ENCODE peak calls at places on chromosomes 3 and 15, in seven cellular contexts. G, C, D, W, T, B and R are unnamed samples.

GRCh38 chr3:195227871-195228270 is 43.1 kb downstream of the XXYLT1 start:
- DNase-seq in G (no peak), C (no peak), D (no peak), W (no peak), T (no peak), B (no peak), R (no peak)

GRCh38 chr3:127671523-127672428 is 976 bp upstream of the ABTB1 start:
- DNase-seq in G (no peak), C (peak; percentile 7), D (peak; percentile 32), W (peak; percentile 39), T (no peak), B (no peak), R (no peak)

GRCh38 chr15:60460931-60461330 is 18.0 kb downstream of the ICE2 start:
- DNase-seq in G (no peak), C (no peak), D (no peak), W (no peak), T (no peak), B (no peak), R (no peak)

GRCh38 chr15:26438316-26438715 is 334.6 kb downstream of the GABRB3 start:
- DNase-seq in G (no peak), C (no peak), D (no peak), W (no peak), T (no peak), B (no peak), R (no peak)

GRCh38 chr3:151203053-151203420 is at the start of gene GPR171:
- DNase-seq in G (no peak), C (no peak), D (no peak), W (no peak), T (peak; percentile 33), B (no peak), R (no peak)

GRCh38 chr15:43769584-43770228 is 7.1 kb downstream of the ELL3 start:
- DNase-seq in G (no peak), C (peak; percentile 77), D (peak; percentile 90), W (peak; percentile 56), T (no peak), B (peak; percentile 34), R (no peak)

GRCh38 chr3:89405145-89405544 is 297.7 kb downstream of the EPHA3 start:
- DNase-seq in G (no peak), C (no peak), D (no peak), W (no peak), T (no peak), B (no peak), R (no peak)

GRCh38 chr15:93417156-93418077 is 328.4 kb upstream of the RGMA start:
- DNase-seq in G (no peak), C (no peak), D (no peak), W (no peak), T (no peak), B (no peak), R (no peak)

GRCh38 chr3:11560746-11561145 is 83.0 kb downstream of the VGLL4 start:
- DNase-seq in G (no peak), C (no peak), D (no peak), W (no peak), T (no peak), B (no peak), R (no peak)

GRCh38 chr15:78206326-78207109 is 27.8 kb downstream of the ACSBG1 start:
- DNase-seq in G (no peak), C (no peak), D (no peak), W (no peak), T (no peak), B (no peak), R (no peak)

GRCh38 chr3:30770387-30770786 is 124.1 kb downstream of the GADL1 start:
- DNase-seq in G (peak; percentile 66), C (peak; percentile 10), D (no peak), W (no peak), T (no peak), B (no peak), R (no peak)

GRCh38 chr15:94671845-94672524 is 440.6 kb downstream of the MCTP2 start:
- DNase-seq in G (no peak), C (peak; percentile 94), D (peak; percentile 71), W (no peak), T (no peak), B (peak; percentile 62), R (no peak)

GRCh38 chr15:89599021-89599420 is 23.8 kb downstream of the TICRR start:
- DNase-seq in G (no peak), C (no peak), D (no peak), W (no peak), T (no peak), B (no peak), R (no peak)

GRCh38 chr15:41648770-41649169 is 11.4 kb upstream of the MGA start:
- DNase-seq in G (no peak), C (no peak), D (no peak), W (no peak), T (no peak), B (no peak), R (no peak)

GRCh38 chr15:23069496-23070166 is 30.3 kb upstream of the TUBGCP5 start:
- DNase-seq in G (peak; percentile 28), C (no peak), D (peak; percentile 60), W (peak; percentile 52), T (no peak), B (no peak), R (no peak)

GRCh38 chr15:40436116-40436891 is 4.4 kb upstream of the BAHD1 start:
- DNase-seq in G (no peak), C (no peak), D (peak; percentile 63), W (peak; percentile 86), T (no peak), B (no peak), R (no peak)

GRCh38 chr3:64674591-64675076 is 13.2 kb downstream of the ADAMTS9 start:
- DNase-seq in G (no peak), C (no peak), D (no peak), W (no peak), T (no peak), B (no peak), R (no peak)
- TF ChIP-seq EZH2 in G (no peak), C (no peak), D (no peak), W (no peak), T (no peak), B (no peak), R (no peak)

GRCh38 chr3:99857278-99857677 is 39.6 kb downstream of the CMSS1 start:
- DNase-seq in G (no peak), C (no peak), D (no peak), W (no peak), T (no peak), B (no peak), R (no peak)
- TF ChIP-seq POLR2AphosphoS5 in G (no peak), C (no peak), D (no peak), W (no peak), T (no peak), B (no peak), R (no peak)

DNA sequence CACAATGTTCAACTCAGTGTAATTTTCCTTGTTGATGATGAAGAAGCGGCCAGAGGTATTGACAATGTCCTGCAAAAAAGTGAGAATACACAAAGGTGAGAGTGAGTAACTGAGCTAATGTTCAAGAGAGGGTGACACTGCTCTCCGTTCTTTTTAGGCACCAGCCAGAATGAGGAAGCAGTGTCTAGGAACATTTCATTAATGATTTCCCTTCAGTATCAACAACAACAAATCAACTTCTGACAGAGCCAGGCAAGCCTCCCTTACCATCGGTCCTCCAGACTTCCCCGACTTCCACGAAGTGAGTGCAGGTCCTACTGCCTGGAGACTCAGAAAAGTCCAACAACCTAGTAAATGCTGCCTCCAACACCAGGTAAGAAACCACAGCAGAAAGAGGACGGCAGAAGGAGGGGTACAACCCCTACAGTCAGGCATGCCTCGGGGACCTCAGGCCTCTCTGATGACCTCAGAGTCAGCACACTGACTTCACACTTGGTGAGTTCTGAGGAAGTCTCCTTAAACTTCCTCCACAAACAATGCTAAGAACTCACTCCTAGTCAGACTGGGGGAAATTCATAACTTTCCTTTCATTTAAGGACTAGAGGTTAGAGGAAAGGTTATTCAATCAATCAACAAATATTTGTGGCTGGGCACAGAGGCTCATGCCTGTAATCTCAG is 62.7 kb downstream of the NPTN start:
- DNase-seq in G (no peak), C (no peak), D (no peak), W (no peak), T (no peak), B (no peak), R (no peak)
- H3K36me3 ChIP-seq in G (peaks cover 37% of the 10 kb centered on the region), C (peaks cover 12% of the 10 kb centered on the region), D (peaks cover 30% of the 10 kb centered on the region), W (peaks cover 64% of the 10 kb centered on the region), T (peaks cover 26% of the 10 kb centered on the region), B (peaks cover 37% of the 10 kb centered on the region), R (peaks cover 46% of the 10 kb centered on the region)

DNA sequence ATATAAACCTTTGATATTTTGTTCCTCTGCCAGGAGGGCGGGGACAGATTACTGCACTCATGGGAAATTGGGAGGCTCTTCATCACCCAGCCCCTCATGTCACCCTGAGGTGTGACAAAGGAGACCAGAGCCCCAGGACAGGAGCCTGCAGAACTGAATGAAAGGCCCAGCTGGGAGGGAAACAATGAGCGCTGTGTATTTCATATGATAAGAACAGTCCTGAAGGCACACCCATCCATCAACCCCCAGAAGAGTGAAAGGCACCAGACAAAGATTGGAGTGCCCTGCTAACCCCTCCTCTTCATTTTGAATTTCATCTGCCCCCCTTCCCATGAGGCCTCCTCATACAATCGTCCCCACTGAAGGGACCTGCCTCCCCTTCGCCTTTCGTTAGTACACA is 160.0 kb upstream of the PRICKLE2 start:
- DNase-seq in G (no peak), C (no peak), D (no peak), W (no peak), T (no peak), B (no peak), R (no peak)
- TF ChIP-seq EZH2 in G (no peak), C (no peak), D (no peak), W (no peak), T (no peak), B (no peak), R (no peak)

GRCh38 chr3:41159581-41160189 is 39.6 kb upstream of the CTNNB1 start:
- DNase-seq in G (peak; percentile 41), C (no peak), D (no peak), W (no peak), T (no peak), B (no peak), R (no peak)
- TF ChIP-seq POLR2AphosphoS5 in G (no peak), C (no peak), D (no peak), W (no peak), T (no peak), B (no peak), R (no peak)